ENCODE peak calls at places on chromosomes 16 and 17, in ten cellular contexts. One of them, this sample, is unnamed.

GRCh38 chr16:89945654-89946053 is 2.9 kb upstream of the DEF8 start:
- DNase-seq in cardiac muscle cell: no peak
- DNase-seq in OCI-LY7: peak; percentile 49
- DNase-seq in spleen: no peak
- DNase-seq in mucosa of descending colon: peak; percentile 35
- DNase-seq in endothelial cell: no peak
- DNase-seq in PC-3: peak; percentile 30
- DNase-seq in BJ: no peak
- DNase-seq in B cell: no peak
- DNase-seq in kidney epithelial cell: no peak
- DNase-seq in this sample: no peak

GRCh38 chr16:56363781-56364565 is 61.4 kb downstream of the AMFR start:
- DNase-seq in cardiac muscle cell: no peak
- DNase-seq in OCI-LY7: no peak
- DNase-seq in spleen: no peak
- DNase-seq in mucosa of descending colon: no peak
- DNase-seq in endothelial cell: no peak
- DNase-seq in PC-3: no peak
- DNase-seq in BJ: no peak
- DNase-seq in B cell: no peak
- DNase-seq in kidney epithelial cell: no peak
- DNase-seq in this sample: no peak

GRCh38 chr17:57988301-57989010 is 402 bp upstream of the VEZF1 start:
- DNase-seq in cardiac muscle cell: peak; percentile 75
- DNase-seq in OCI-LY7: peak; percentile 83
- DNase-seq in spleen: peak; percentile 94
- DNase-seq in mucosa of descending colon: peak; percentile 77
- DNase-seq in endothelial cell: no peak
- DNase-seq in PC-3: peak; percentile 79
- DNase-seq in BJ: no peak
- DNase-seq in B cell: peak; percentile 70
- DNase-seq in kidney epithelial cell: no peak
- DNase-seq in this sample: peak; percentile 90

GRCh38 chr16:26905336-26905735 is 161.4 kb upstream of the C16orf82 start:
- DNase-seq in cardiac muscle cell: no peak
- DNase-seq in OCI-LY7: no peak
- DNase-seq in spleen: no peak
- DNase-seq in mucosa of descending colon: no peak
- DNase-seq in endothelial cell: no peak
- DNase-seq in PC-3: no peak
- DNase-seq in BJ: no peak
- DNase-seq in B cell: no peak
- DNase-seq in kidney epithelial cell: peak; percentile 1
- DNase-seq in this sample: no peak

GRCh38 chr16:64910351-64910750 is 211.5 kb downstream of the CDH11 start:
- DNase-seq in cardiac muscle cell: peak; percentile 94
- DNase-seq in OCI-LY7: no peak
- DNase-seq in spleen: no peak
- DNase-seq in mucosa of descending colon: peak; percentile 12
- DNase-seq in endothelial cell: no peak
- DNase-seq in PC-3: no peak
- DNase-seq in BJ: peak; percentile 31
- DNase-seq in B cell: no peak
- DNase-seq in kidney epithelial cell: no peak
- DNase-seq in this sample: no peak

GRCh38 chr16:71622088-71622487 is 3.9 kb upstream of the MARVELD3 start:
- DNase-seq in cardiac muscle cell: no peak
- DNase-seq in OCI-LY7: no peak
- DNase-seq in spleen: no peak
- DNase-seq in mucosa of descending colon: no peak
- DNase-seq in endothelial cell: no peak
- DNase-seq in PC-3: no peak
- DNase-seq in BJ: no peak
- DNase-seq in B cell: no peak
- DNase-seq in kidney epithelial cell: no peak
- DNase-seq in this sample: no peak

GRCh38 chr16:19830902-19831555 is 53.6 kb downstream of the GPRC5B start:
- DNase-seq in cardiac muscle cell: no peak
- DNase-seq in OCI-LY7: peak; percentile 4
- DNase-seq in spleen: no peak
- DNase-seq in mucosa of descending colon: no peak
- DNase-seq in endothelial cell: no peak
- DNase-seq in PC-3: no peak
- DNase-seq in BJ: no peak
- DNase-seq in B cell: peak; percentile 41
- DNase-seq in kidney epithelial cell: no peak
- DNase-seq in this sample: no peak

GRCh38 chr16:69520800-69521602 is 44.8 kb upstream of the NFAT5 start:
- DNase-seq in cardiac muscle cell: peak; percentile 30
- DNase-seq in OCI-LY7: no peak
- DNase-seq in spleen: no peak
- DNase-seq in mucosa of descending colon: no peak
- DNase-seq in endothelial cell: no peak
- DNase-seq in PC-3: no peak
- DNase-seq in BJ: no peak
- DNase-seq in B cell: no peak
- DNase-seq in kidney epithelial cell: no peak
- DNase-seq in this sample: peak; percentile 20

GRCh38 chr17:54899201-54899600 is 1.5 kb upstream of the TOM1L1 start:
- DNase-seq in cardiac muscle cell: no peak
- DNase-seq in OCI-LY7: no peak
- DNase-seq in spleen: no peak
- DNase-seq in mucosa of descending colon: no peak
- DNase-seq in endothelial cell: no peak
- DNase-seq in PC-3: no peak
- DNase-seq in BJ: no peak
- DNase-seq in B cell: no peak
- DNase-seq in kidney epithelial cell: no peak
- DNase-seq in this sample: no peak

GRCh38 chr17:54902017-54902416 is 1.4 kb downstream of the TOM1L1 start:
- DNase-seq in cardiac muscle cell: no peak
- DNase-seq in OCI-LY7: no peak
- DNase-seq in spleen: no peak
- DNase-seq in mucosa of descending colon: no peak
- DNase-seq in endothelial cell: no peak
- DNase-seq in PC-3: no peak
- DNase-seq in BJ: no peak
- DNase-seq in B cell: no peak
- DNase-seq in kidney epithelial cell: no peak
- DNase-seq in this sample: no peak

GRCh38 chr17:54899721-54900456 is 763 bp upstream of the TOM1L1 start:
- DNase-seq in cardiac muscle cell: no peak
- DNase-seq in OCI-LY7: no peak
- DNase-seq in spleen: no peak
- DNase-seq in mucosa of descending colon: peak; percentile 20
- DNase-seq in endothelial cell: peak; percentile 6
- DNase-seq in PC-3: no peak
- DNase-seq in BJ: no peak
- DNase-seq in B cell: no peak
- DNase-seq in kidney epithelial cell: no peak
- DNase-seq in this sample: no peak

GRCh38 chr17:54901230-54901847 is 687 bp downstream of the TOM1L1 start:
- DNase-seq in cardiac muscle cell: peak; percentile 47
- DNase-seq in OCI-LY7: no peak
- DNase-seq in spleen: no peak
- DNase-seq in mucosa of descending colon: peak; percentile 24
- DNase-seq in endothelial cell: no peak
- DNase-seq in PC-3: peak; percentile 83
- DNase-seq in BJ: no peak
- DNase-seq in B cell: no peak
- DNase-seq in kidney epithelial cell: peak; percentile 38
- DNase-seq in this sample: no peak

DNA sequence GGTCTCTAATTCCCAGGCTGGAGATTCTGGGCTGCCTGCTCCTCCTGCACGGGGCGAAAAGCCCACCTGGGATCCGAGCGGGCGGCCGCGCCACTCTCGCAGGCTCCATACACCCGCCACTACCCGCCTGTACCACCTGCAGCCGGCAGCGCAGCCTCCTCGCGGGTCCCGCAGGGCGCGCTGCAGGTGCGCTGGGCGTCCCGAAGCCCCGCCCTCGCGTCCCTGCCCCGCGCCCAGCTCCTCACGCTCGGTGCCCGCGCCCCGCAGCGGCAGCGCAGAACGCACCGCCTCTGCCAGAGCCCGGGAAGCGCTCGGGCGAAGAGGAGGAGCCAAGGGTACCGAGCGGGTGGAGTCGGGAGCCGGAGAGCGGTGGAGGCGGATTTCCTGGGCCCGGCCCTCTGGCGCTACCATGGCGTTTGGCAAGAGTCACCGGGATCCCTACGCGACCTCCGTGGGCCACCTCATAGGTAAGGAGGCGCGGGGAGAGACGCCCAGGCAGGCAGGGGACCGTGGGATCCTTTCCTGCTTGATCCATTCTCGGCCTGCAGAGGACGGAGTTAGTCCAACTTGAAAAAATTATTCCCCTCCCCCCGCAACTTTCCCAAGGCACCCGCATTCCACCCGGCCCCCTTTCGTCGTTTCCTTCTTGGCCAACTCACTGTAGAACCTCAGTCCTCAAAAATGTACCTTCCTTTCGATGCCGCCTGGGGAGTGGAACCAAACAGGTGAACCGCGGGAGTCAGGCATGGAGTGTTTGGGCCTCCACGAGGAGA is at the start of gene TOM1L1:
- DNase-seq in cardiac muscle cell: peak; percentile 72
- DNase-seq in OCI-LY7: no peak
- DNase-seq in spleen: no peak
- DNase-seq in mucosa of descending colon: peak; percentile 86
- DNase-seq in endothelial cell: peak; percentile 66
- DNase-seq in PC-3: peak; percentile 96
- DNase-seq in BJ: peak; percentile 7
- DNase-seq in B cell: no peak
- DNase-seq in kidney epithelial cell: no peak
- DNase-seq in this sample: peak; percentile 43
- TF ChIP-seq CTCF in cardiac muscle cell: peak; percentile 9
- TF ChIP-seq CTCF in OCI-LY7: no peak
- TF ChIP-seq CTCF in spleen: no peak
- TF ChIP-seq CTCF in mucosa of descending colon: no peak
- TF ChIP-seq CTCF in endothelial cell: no peak
- TF ChIP-seq CTCF in PC-3: peak; percentile 37
- TF ChIP-seq CTCF in BJ: peak; percentile 15
- TF ChIP-seq CTCF in B cell: no peak
- TF ChIP-seq CTCF in kidney epithelial cell: peak; percentile 17
- TF ChIP-seq CTCF in this sample: no peak

GRCh38 chr17:8147805-8148404 is 4.3 kb downstream of the PER1 start:
- DNase-seq in cardiac muscle cell: no peak
- DNase-seq in OCI-LY7: no peak
- DNase-seq in spleen: no peak
- DNase-seq in mucosa of descending colon: no peak
- DNase-seq in endothelial cell: no peak
- DNase-seq in PC-3: no peak
- DNase-seq in BJ: no peak
- DNase-seq in B cell: no peak
- DNase-seq in kidney epithelial cell: no peak
- DNase-seq in this sample: no peak

GRCh38 chr17:8144401-8145295 is 7.6 kb downstream of the PER1 start:
- DNase-seq in cardiac muscle cell: no peak
- DNase-seq in OCI-LY7: no peak
- DNase-seq in spleen: no peak
- DNase-seq in mucosa of descending colon: no peak
- DNase-seq in endothelial cell: no peak
- DNase-seq in PC-3: no peak
- DNase-seq in BJ: no peak
- DNase-seq in B cell: no peak
- DNase-seq in kidney epithelial cell: no peak
- DNase-seq in this sample: no peak

GRCh38 chr17:8147141-8147804 is 4.9 kb downstream of the PER1 start:
- DNase-seq in cardiac muscle cell: no peak
- DNase-seq in OCI-LY7: no peak
- DNase-seq in spleen: no peak
- DNase-seq in mucosa of descending colon: no peak
- DNase-seq in endothelial cell: no peak
- DNase-seq in PC-3: no peak
- DNase-seq in BJ: no peak
- DNase-seq in B cell: no peak
- DNase-seq in kidney epithelial cell: no peak
- DNase-seq in this sample: no peak

GRCh38 chr17:8145811-8146210 is 6.4 kb downstream of the PER1 start:
- DNase-seq in cardiac muscle cell: no peak
- DNase-seq in OCI-LY7: no peak
- DNase-seq in spleen: no peak
- DNase-seq in mucosa of descending colon: no peak
- DNase-seq in endothelial cell: no peak
- DNase-seq in PC-3: no peak
- DNase-seq in BJ: no peak
- DNase-seq in B cell: no peak
- DNase-seq in kidney epithelial cell: no peak
- DNase-seq in this sample: no peak

DNA sequence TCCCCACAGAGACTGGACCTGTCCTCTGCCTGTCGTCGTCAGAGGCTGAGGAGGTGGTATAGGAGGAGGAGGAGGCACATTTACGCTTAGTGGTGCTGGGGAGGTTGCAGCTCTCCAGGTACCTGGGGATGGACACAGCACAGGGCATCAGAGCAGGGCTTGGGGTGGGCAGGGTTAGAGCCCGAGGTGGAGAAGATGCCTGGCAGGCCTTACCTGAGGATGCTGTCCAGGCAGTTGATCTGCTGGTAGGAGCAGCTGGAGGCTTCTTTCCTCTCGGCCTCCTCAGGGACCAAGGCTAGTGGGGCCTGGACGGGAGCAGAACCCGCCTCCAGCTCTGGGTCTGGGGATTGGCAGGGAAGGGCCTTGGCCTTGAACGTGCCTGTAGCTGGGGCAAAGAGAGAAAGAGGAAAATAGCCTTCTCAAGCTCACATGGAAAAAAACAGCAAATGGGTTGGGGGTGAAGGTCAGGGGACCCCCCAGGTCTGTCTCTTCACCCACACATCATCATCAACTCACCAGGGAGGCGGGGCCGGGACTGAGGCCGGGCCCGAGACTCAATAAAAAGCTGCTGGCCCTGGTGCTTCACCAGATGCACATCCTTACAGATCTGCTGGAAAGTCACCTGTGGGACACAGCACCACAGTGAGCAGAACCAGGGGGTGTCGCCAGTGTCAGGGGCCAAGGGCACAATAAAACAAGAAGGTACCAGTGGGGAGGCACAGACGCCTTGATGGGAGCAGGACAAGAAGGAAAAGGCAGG is 5.6 kb downstream of the PER1 start:
- DNase-seq in cardiac muscle cell: no peak
- DNase-seq in OCI-LY7: no peak
- DNase-seq in spleen: no peak
- DNase-seq in mucosa of descending colon: no peak
- DNase-seq in endothelial cell: no peak
- DNase-seq in PC-3: no peak
- DNase-seq in BJ: no peak
- DNase-seq in B cell: no peak
- DNase-seq in kidney epithelial cell: no peak
- DNase-seq in this sample: no peak
- TF ChIP-seq CTCF in cardiac muscle cell: no peak
- TF ChIP-seq CTCF in OCI-LY7: no peak
- TF ChIP-seq CTCF in spleen: no peak
- TF ChIP-seq CTCF in mucosa of descending colon: no peak
- TF ChIP-seq CTCF in endothelial cell: no peak
- TF ChIP-seq CTCF in PC-3: no peak
- TF ChIP-seq CTCF in BJ: no peak
- TF ChIP-seq CTCF in B cell: no peak
- TF ChIP-seq CTCF in kidney epithelial cell: no peak
- TF ChIP-seq CTCF in this sample: no peak

GRCh38 chr16:15539197-15539596 is 103.8 kb downstream of the MARF1 start:
- DNase-seq in cardiac muscle cell: no peak
- DNase-seq in OCI-LY7: peak; percentile 15
- DNase-seq in spleen: no peak
- DNase-seq in mucosa of descending colon: peak; percentile 18
- DNase-seq in endothelial cell: no peak
- DNase-seq in PC-3: no peak
- DNase-seq in BJ: no peak
- DNase-seq in B cell: no peak
- DNase-seq in kidney epithelial cell: no peak
- DNase-seq in this sample: no peak
- TF ChIP-seq CTCF in cardiac muscle cell: no peak
- TF ChIP-seq CTCF in OCI-LY7: no peak
- TF ChIP-seq CTCF in spleen: no peak
- TF ChIP-seq CTCF in mucosa of descending colon: no peak
- TF ChIP-seq CTCF in endothelial cell: no peak
- TF ChIP-seq CTCF in PC-3: no peak
- TF ChIP-seq CTCF in BJ: no peak
- TF ChIP-seq CTCF in B cell: no peak
- TF ChIP-seq CTCF in kidney epithelial cell: no peak
- TF ChIP-seq CTCF in this sample: no peak

GRCh38 chr17:43405861-43406260 is 7.1 kb downstream of the ARL4D start:
- DNase-seq in cardiac muscle cell: no peak
- DNase-seq in OCI-LY7: no peak
- DNase-seq in spleen: no peak
- DNase-seq in mucosa of descending colon: no peak
- DNase-seq in endothelial cell: no peak
- DNase-seq in PC-3: no peak
- DNase-seq in BJ: no peak
- DNase-seq in B cell: no peak
- DNase-seq in kidney epithelial cell: no peak
- DNase-seq in this sample: no peak

GRCh38 chr17:43403846-43404245 is 5.1 kb downstream of the ARL4D start:
- DNase-seq in cardiac muscle cell: peak; percentile 66
- DNase-seq in OCI-LY7: no peak
- DNase-seq in spleen: no peak
- DNase-seq in mucosa of descending colon: no peak
- DNase-seq in endothelial cell: no peak
- DNase-seq in PC-3: no peak
- DNase-seq in BJ: no peak
- DNase-seq in B cell: no peak
- DNase-seq in kidney epithelial cell: no peak
- DNase-seq in this sample: no peak

GRCh38 chr17:43409131-43409530 is 10.3 kb downstream of the ARL4D start:
- DNase-seq in cardiac muscle cell: no peak
- DNase-seq in OCI-LY7: no peak
- DNase-seq in spleen: no peak
- DNase-seq in mucosa of descending colon: no peak
- DNase-seq in endothelial cell: no peak
- DNase-seq in PC-3: no peak
- DNase-seq in BJ: no peak
- DNase-seq in B cell: no peak
- DNase-seq in kidney epithelial cell: no peak
- DNase-seq in this sample: no peak

GRCh38 chr17:43410557-43411368 is 12.0 kb downstream of the ARL4D start:
- DNase-seq in cardiac muscle cell: no peak
- DNase-seq in OCI-LY7: no peak
- DNase-seq in spleen: no peak
- DNase-seq in mucosa of descending colon: no peak
- DNase-seq in endothelial cell: no peak
- DNase-seq in PC-3: no peak
- DNase-seq in BJ: no peak
- DNase-seq in B cell: no peak
- DNase-seq in kidney epithelial cell: no peak
- DNase-seq in this sample: no peak

DNA sequence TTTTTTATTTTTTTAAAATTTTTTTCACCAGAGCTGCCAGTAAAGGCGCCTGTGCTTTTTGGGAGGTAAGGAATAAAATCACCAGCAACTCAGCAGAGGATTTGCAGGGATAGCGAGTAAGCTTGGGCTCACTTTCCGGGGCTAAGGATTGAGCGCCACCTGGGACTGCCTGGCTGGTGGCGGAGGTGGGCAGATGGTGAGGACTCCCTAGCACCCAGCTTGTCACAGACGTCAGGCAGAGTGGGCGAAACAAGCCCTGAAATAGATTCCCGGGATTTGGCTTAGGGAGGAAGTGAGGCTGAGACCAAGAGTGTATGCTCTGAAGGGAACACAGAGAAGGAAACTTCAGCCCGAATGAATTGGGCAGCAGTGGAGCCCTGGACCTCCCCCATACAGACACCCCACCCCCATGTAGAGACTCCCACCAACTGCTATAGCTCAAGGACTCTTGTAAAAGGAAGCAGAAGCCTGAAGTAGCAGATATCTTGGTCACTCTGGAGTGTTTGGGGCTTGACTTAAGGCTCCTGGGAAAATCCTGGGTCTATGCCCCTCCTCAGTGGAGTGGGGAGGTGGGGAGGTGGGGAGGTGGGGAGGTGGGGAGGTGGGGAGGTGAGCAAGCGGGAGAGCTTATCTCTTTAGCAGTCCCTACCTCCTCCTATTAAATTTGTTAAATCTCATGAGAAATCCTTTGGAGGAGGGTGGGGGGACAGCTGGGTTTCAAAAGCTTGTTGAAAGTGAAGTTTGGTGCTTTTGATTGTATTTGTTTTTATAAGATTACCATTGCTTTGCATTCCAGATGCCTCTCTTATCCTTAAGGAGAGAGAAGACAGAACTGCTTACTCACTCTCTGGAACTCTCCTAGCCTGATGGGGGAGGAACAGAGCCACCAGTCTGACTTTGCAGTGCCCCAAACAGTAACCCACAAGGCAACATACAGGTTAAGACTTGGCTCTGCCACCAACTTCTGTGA is 8.2 kb downstream of the ARL4D start:
- DNase-seq in cardiac muscle cell: peak; percentile 78
- DNase-seq in OCI-LY7: no peak
- DNase-seq in spleen: no peak
- DNase-seq in mucosa of descending colon: no peak
- DNase-seq in endothelial cell: no peak
- DNase-seq in PC-3: no peak
- DNase-seq in BJ: no peak
- DNase-seq in B cell: no peak
- DNase-seq in kidney epithelial cell: no peak
- DNase-seq in this sample: no peak
- TF ChIP-seq CTCF in cardiac muscle cell: no peak
- TF ChIP-seq CTCF in OCI-LY7: no peak
- TF ChIP-seq CTCF in spleen: no peak
- TF ChIP-seq CTCF in mucosa of descending colon: no peak
- TF ChIP-seq CTCF in endothelial cell: no peak
- TF ChIP-seq CTCF in PC-3: no peak
- TF ChIP-seq CTCF in BJ: no peak
- TF ChIP-seq CTCF in B cell: no peak
- TF ChIP-seq CTCF in kidney epithelial cell: no peak
- TF ChIP-seq CTCF in this sample: no peak

This sample was measured in GM20000.